ENCODE peak calls at places on chromosomes 12 and 14, in ten cellular contexts. L is AG04450; H is activated CD4-positive, alpha-beta memory T cell treated with anti-CD3 and anti-CD28 coated beads, Interleukin-2, amount 10 ng/mL, durations not matched to agents 7 days and 5 days; V is fibroblast of pulmonary artery; S is GM23248; X is activated CD4-positive, CD25-positive, alpha-beta regulatory T cell treated with anti-CD3 and anti-CD28 coated beads, Interleukin-2, amount 50 U/mL, for 16 hours; N is HTR-8/SVneo; Y is choroid plexus epithelial cell; Q is hypothalamus; K is brain microvascular endothelial cell. W is an unnamed sample.
A peak's percentile ranks its signal among the peaks of the same experiment; 100 is the strongest.

GRCh38 chr12:95037906-95038305 is 34.4 kb upstream of the NDUFA12 start:
- DNase-seq in L (no peak), H (no peak), V (no peak), S (no peak), X (no peak), N (no peak), Y (no peak), Q (no peak), K (no peak), W (no peak)

GRCh38 chr12:107736914-107737313 is 24.0 kb downstream of the PRDM4 start:
- DNase-seq in L (no peak), H (no peak), V (no peak), S (no peak), X (no peak), N (no peak), Y (no peak), Q (no peak), K (no peak), W (no peak)

GRCh38 chr12:57474862-57475261 is 4.8 kb downstream of the ARHGAP9 start:
- DNase-seq in L (no peak), H (no peak), V (no peak), S (no peak), X (no peak), N (no peak), Y (no peak), Q (no peak), K (no peak), W (no peak)

GRCh38 chr14:76981670-76982069 is 46.8 kb downstream of the IRF2BPL start:
- DNase-seq in L (no peak), H (no peak), V (no peak), S (no peak), X (no peak), N (no peak), Y (no peak), Q (no peak), K (no peak), W (no peak)

GRCh38 chr12:32997471-32997870 is 100.9 kb upstream of the PKP2 start:
- DNase-seq in L (no peak), H (no peak), V (no peak), S (no peak), X (no peak), N (no peak), Y (no peak), Q (no peak), K (no peak), W (no peak)

GRCh38 chr14:52315355-52315718 is 1.2 kb downstream of the PTGER2 start:
- DNase-seq in L (no peak), H (peak; percentile 39), V (no peak), S (peak; percentile 42), X (no peak), N (no peak), Y (peak; percentile 28), Q (no peak), K (no peak), W (no peak)

GRCh38 chr12:120072472-120072871 is 44.1 kb downstream of the RAB35 start:
- DNase-seq in L (no peak), H (no peak), V (no peak), S (no peak), X (no peak), N (no peak), Y (no peak), Q (no peak), K (no peak), W (no peak)

GRCh38 chr12:19833775-19834501 is 394.6 kb downstream of the AEBP2 start:
- DNase-seq in L (no peak), H (peak; percentile 22), V (peak; percentile 70), S (peak; percentile 52), X (no peak), N (no peak), Y (peak; percentile 86), Q (no peak), K (peak; percentile 24), W (peak; percentile 19)

GRCh38 chr12:51281202-51281924 is 11.1 kb upstream of the SMAGP start:
- DNase-seq in L (no peak), H (no peak), V (peak; percentile 70), S (peak; percentile 74), X (no peak), N (no peak), Y (peak; percentile 81), Q (no peak), K (peak; percentile 42), W (no peak)

GRCh38 chr12:105013892-105014291 is 27.8 kb downstream of the NOPCHAP1 start:
- DNase-seq in L (no peak), H (no peak), V (no peak), S (peak; percentile 37), X (no peak), N (no peak), Y (peak; percentile 68), Q (no peak), K (peak; percentile 18), W (peak; percentile 45)

GRCh38 chr14:26414933-26415332 is 182.9 kb downstream of the NOVA1 start:
- DNase-seq in L (no peak), H (no peak), V (no peak), S (no peak), X (no peak), N (no peak), Y (no peak), Q (no peak), K (no peak), W (no peak)

GRCh38 chr12:112906712-112907414 is at the start of gene OAS1:
- DNase-seq in L (no peak), H (peak; percentile 69), V (peak; percentile 48), S (peak; percentile 51), X (no peak), N (peak; percentile 48), Y (peak; percentile 84), Q (no peak), K (peak; percentile 55), W (peak; percentile 55)

GRCh38 chr14:34649344-34649743 is 19.4 kb upstream of the SNX6 start:
- DNase-seq in L (peak; percentile 81), H (no peak), V (peak; percentile 81), S (peak; percentile 86), X (no peak), N (peak; percentile 80), Y (peak; percentile 92), Q (no peak), K (peak; percentile 77), W (no peak)

GRCh38 chr14:54909763-54910162 is 7.1 kb upstream of the GCH1 start:
- DNase-seq in L (no peak), H (no peak), V (no peak), S (no peak), X (no peak), N (no peak), Y (no peak), Q (no peak), K (no peak), W (no peak)

GRCh38 chr12:52877242-52877641 is 27.6 kb downstream of the KRT8 start:
- DNase-seq in L (no peak), H (no peak), V (no peak), S (no peak), X (no peak), N (no peak), Y (no peak), Q (no peak), K (no peak), W (no peak)

GRCh38 chr14:93024493-93024892 is 91.2 kb downstream of the ITPK1 start:
- DNase-seq in L (no peak), H (no peak), V (no peak), S (no peak), X (no peak), N (no peak), Y (no peak), Q (no peak), K (no peak), W (no peak)

GRCh38 chr12:19351346-19351745 is 87.9 kb upstream of the AEBP2 start:
- DNase-seq in L (no peak), H (no peak), V (no peak), S (no peak), X (no peak), N (no peak), Y (no peak), Q (no peak), K (no peak), W (no peak)

GRCh38 chr12:124032265-124032886 is 59.4 kb downstream of the ZNF664 start:
- DNase-seq in L (no peak), H (no peak), V (peak; percentile 83), S (peak; percentile 85), X (no peak), N (peak; percentile 80), Y (peak; percentile 84), Q (no peak), K (peak; percentile 57), W (peak; percentile 73)

GRCh38 chr14:75941030-75941429 is 40.8 kb downstream of the TGFB3 start:
- DNase-seq in L (no peak), H (no peak), V (peak; percentile 3), S (no peak), X (no peak), N (no peak), Y (no peak), Q (no peak), K (no peak), W (no peak)

GRCh38 chr12:51926064-51926632 is 18.8 kb downstream of the ACVRL1 start:
- DNase-seq in L (no peak), H (no peak), V (peak; percentile 86), S (no peak), X (no peak), N (no peak), Y (no peak), Q (no peak), K (no peak), W (no peak)

GRCh38 chr12:57165741-57166140 is 18.3 kb upstream of the LRP1-AS start:
- DNase-seq in L (no peak), H (no peak), V (no peak), S (peak; percentile 88), X (no peak), N (peak; percentile 34), Y (no peak), Q (no peak), K (no peak), W (no peak)

W was measured in A673.